ENCODE peak calls at places on chromosomes 7 and 10, in eight cellular contexts. One of them, this sample, is unnamed.

GRCh38 chr7:158194365-158194900 is 393.2 kb downstream of the PTPRN2 start:
- DNase-seq in activated CD4-positive, alpha-beta T cell treated with anti-CD3 and anti-CD28 coated beads for 48 hours: no peak
- DNase-seq in SW480: no peak
- DNase-seq in cardiac septum: no peak
- DNase-seq in HuH-7: no peak
- DNase-seq in suprapubic skin: no peak
- DNase-seq in RCC 7860: no peak
- DNase-seq in fibroblast of pulmonary artery: no peak
- DNase-seq in this sample: no peak

GRCh38 chr7:128014864-128015263 is 16.4 kb downstream of the LRRC4 start:
- DNase-seq in activated CD4-positive, alpha-beta T cell treated with anti-CD3 and anti-CD28 coated beads for 48 hours: no peak
- DNase-seq in SW480: no peak
- DNase-seq in cardiac septum: no peak
- DNase-seq in HuH-7: no peak
- DNase-seq in suprapubic skin: no peak
- DNase-seq in RCC 7860: no peak
- DNase-seq in fibroblast of pulmonary artery: no peak
- DNase-seq in this sample: no peak

GRCh38 chr7:95397381-95397780 is 1.2 kb upstream of the PON3 start:
- DNase-seq in activated CD4-positive, alpha-beta T cell treated with anti-CD3 and anti-CD28 coated beads for 48 hours: no peak
- DNase-seq in SW480: no peak
- DNase-seq in cardiac septum: no peak
- DNase-seq in HuH-7: no peak
- DNase-seq in suprapubic skin: no peak
- DNase-seq in RCC 7860: no peak
- DNase-seq in fibroblast of pulmonary artery: no peak
- DNase-seq in this sample: no peak

GRCh38 chr7:28005075-28005847 is 175.3 kb downstream of the JAZF1 start:
- DNase-seq in activated CD4-positive, alpha-beta T cell treated with anti-CD3 and anti-CD28 coated beads for 48 hours: no peak
- DNase-seq in SW480: no peak
- DNase-seq in cardiac septum: no peak
- DNase-seq in HuH-7: no peak
- DNase-seq in suprapubic skin: no peak
- DNase-seq in RCC 7860: no peak
- DNase-seq in fibroblast of pulmonary artery: peak
- DNase-seq in this sample: no peak

GRCh38 chr7:69450436-69450835 is 147.8 kb upstream of the AUTS2 start:
- DNase-seq in activated CD4-positive, alpha-beta T cell treated with anti-CD3 and anti-CD28 coated beads for 48 hours: no peak
- DNase-seq in SW480: no peak
- DNase-seq in cardiac septum: no peak
- DNase-seq in HuH-7: no peak
- DNase-seq in suprapubic skin: no peak
- DNase-seq in RCC 7860: no peak
- DNase-seq in fibroblast of pulmonary artery: no peak
- DNase-seq in this sample: no peak

GRCh38 chr10:105538933-105539332 is 897.8 kb downstream of the SORCS3 start:
- DNase-seq in activated CD4-positive, alpha-beta T cell treated with anti-CD3 and anti-CD28 coated beads for 48 hours: no peak
- DNase-seq in SW480: no peak
- DNase-seq in cardiac septum: no peak
- DNase-seq in HuH-7: no peak
- DNase-seq in suprapubic skin: no peak
- DNase-seq in RCC 7860: no peak
- DNase-seq in fibroblast of pulmonary artery: no peak
- DNase-seq in this sample: no peak

GRCh38 chr10:121819049-121819448 is 108.8 kb downstream of the ATE1 start:
- DNase-seq in activated CD4-positive, alpha-beta T cell treated with anti-CD3 and anti-CD28 coated beads for 48 hours: no peak
- DNase-seq in SW480: no peak
- DNase-seq in cardiac septum: no peak
- DNase-seq in HuH-7: no peak
- DNase-seq in suprapubic skin: no peak
- DNase-seq in RCC 7860: no peak
- DNase-seq in fibroblast of pulmonary artery: no peak
- DNase-seq in this sample: no peak

GRCh38 chr10:124619195-124619594 is 125.0 kb downstream of the FAM53B start:
- DNase-seq in activated CD4-positive, alpha-beta T cell treated with anti-CD3 and anti-CD28 coated beads for 48 hours: no peak
- DNase-seq in SW480: peak
- DNase-seq in cardiac septum: no peak
- DNase-seq in HuH-7: no peak
- DNase-seq in suprapubic skin: no peak
- DNase-seq in RCC 7860: no peak
- DNase-seq in fibroblast of pulmonary artery: no peak
- DNase-seq in this sample: no peak

GRCh38 chr7:25789701-25790240 is 362.2 kb upstream of the NFE2L3 start:
- DNase-seq in activated CD4-positive, alpha-beta T cell treated with anti-CD3 and anti-CD28 coated beads for 48 hours: no peak
- DNase-seq in SW480: no peak
- DNase-seq in cardiac septum: no peak
- DNase-seq in HuH-7: no peak
- DNase-seq in suprapubic skin: no peak
- DNase-seq in RCC 7860: no peak
- DNase-seq in fibroblast of pulmonary artery: no peak
- DNase-seq in this sample: no peak

GRCh38 chr7:18420758-18421157 is 74.8 kb upstream of the HDAC9 start:
- DNase-seq in activated CD4-positive, alpha-beta T cell treated with anti-CD3 and anti-CD28 coated beads for 48 hours: no peak
- DNase-seq in SW480: no peak
- DNase-seq in cardiac septum: no peak
- DNase-seq in HuH-7: no peak
- DNase-seq in suprapubic skin: no peak
- DNase-seq in RCC 7860: no peak
- DNase-seq in fibroblast of pulmonary artery: no peak
- DNase-seq in this sample: no peak

GRCh38 chr10:24731942-24732341 is 8.3 kb upstream of the ARHGAP21 start:
- DNase-seq in activated CD4-positive, alpha-beta T cell treated with anti-CD3 and anti-CD28 coated beads for 48 hours: no peak
- DNase-seq in SW480: peak
- DNase-seq in cardiac septum: no peak
- DNase-seq in HuH-7: no peak
- DNase-seq in suprapubic skin: no peak
- DNase-seq in RCC 7860: no peak
- DNase-seq in fibroblast of pulmonary artery: no peak
- DNase-seq in this sample: no peak

GRCh38 chr7:141585592-141586510 is 34.6 kb downstream of the AGK start:
- DNase-seq in activated CD4-positive, alpha-beta T cell treated with anti-CD3 and anti-CD28 coated beads for 48 hours: peak
- DNase-seq in SW480: peak
- DNase-seq in cardiac septum: no peak
- DNase-seq in HuH-7: peak
- DNase-seq in suprapubic skin: no peak
- DNase-seq in RCC 7860: peak
- DNase-seq in fibroblast of pulmonary artery: peak
- DNase-seq in this sample: peak

GRCh38 chr7:12686894-12687212 is 580 bp upstream of the ARL4A start:
- DNase-seq in activated CD4-positive, alpha-beta T cell treated with anti-CD3 and anti-CD28 coated beads for 48 hours: no peak
- DNase-seq in SW480: no peak
- DNase-seq in cardiac septum: no peak
- DNase-seq in HuH-7: no peak
- DNase-seq in suprapubic skin: no peak
- DNase-seq in RCC 7860: no peak
- DNase-seq in fibroblast of pulmonary artery: no peak
- DNase-seq in this sample: no peak

GRCh38 chr10:131453772-131454634 is 142.5 kb upstream of the TCERG1L start:
- DNase-seq in activated CD4-positive, alpha-beta T cell treated with anti-CD3 and anti-CD28 coated beads for 48 hours: peak
- DNase-seq in SW480: no peak
- DNase-seq in cardiac septum: peak
- DNase-seq in HuH-7: peak
- DNase-seq in suprapubic skin: peak
- DNase-seq in RCC 7860: no peak
- DNase-seq in fibroblast of pulmonary artery: peak
- DNase-seq in this sample: peak

GRCh38 chr7:82559203-82559805 is 115.7 kb upstream of the CACNA2D1 start:
- DNase-seq in activated CD4-positive, alpha-beta T cell treated with anti-CD3 and anti-CD28 coated beads for 48 hours: no peak
- DNase-seq in SW480: peak
- DNase-seq in cardiac septum: no peak
- DNase-seq in HuH-7: no peak
- DNase-seq in suprapubic skin: no peak
- DNase-seq in RCC 7860: no peak
- DNase-seq in fibroblast of pulmonary artery: no peak
- DNase-seq in this sample: no peak

GRCh38 chr7:23058412-23059096 is 44.6 kb upstream of the HYCC1 start:
- DNase-seq in activated CD4-positive, alpha-beta T cell treated with anti-CD3 and anti-CD28 coated beads for 48 hours: no peak
- DNase-seq in SW480: no peak
- DNase-seq in cardiac septum: no peak
- DNase-seq in HuH-7: no peak
- DNase-seq in suprapubic skin: no peak
- DNase-seq in RCC 7860: no peak
- DNase-seq in fibroblast of pulmonary artery: no peak
- DNase-seq in this sample: no peak

GRCh38 chr7:15853832-15854470 is 167.5 kb upstream of the MEOX2 start:
- DNase-seq in activated CD4-positive, alpha-beta T cell treated with anti-CD3 and anti-CD28 coated beads for 48 hours: no peak
- DNase-seq in SW480: no peak
- DNase-seq in cardiac septum: no peak
- DNase-seq in HuH-7: no peak
- DNase-seq in suprapubic skin: no peak
- DNase-seq in RCC 7860: no peak
- DNase-seq in fibroblast of pulmonary artery: peak
- DNase-seq in this sample: no peak

GRCh38 chr7:107591410-107591809 is 11.4 kb downstream of the BCAP29 start:
- DNase-seq in activated CD4-positive, alpha-beta T cell treated with anti-CD3 and anti-CD28 coated beads for 48 hours: no peak
- DNase-seq in SW480: no peak
- DNase-seq in cardiac septum: no peak
- DNase-seq in HuH-7: no peak
- DNase-seq in suprapubic skin: no peak
- DNase-seq in RCC 7860: no peak
- DNase-seq in fibroblast of pulmonary artery: no peak
- DNase-seq in this sample: no peak

GRCh38 chr10:107059058-107059457 is 105.4 kb downstream of the SORCS1 start:
- DNase-seq in activated CD4-positive, alpha-beta T cell treated with anti-CD3 and anti-CD28 coated beads for 48 hours: no peak
- DNase-seq in SW480: no peak
- DNase-seq in cardiac septum: no peak
- DNase-seq in HuH-7: no peak
- DNase-seq in suprapubic skin: no peak
- DNase-seq in RCC 7860: no peak
- DNase-seq in fibroblast of pulmonary artery: no peak
- DNase-seq in this sample: no peak